ENCODE peak calls at places on chromosomes 12 and 14, in ten cellular contexts. T, R, L, D, M, P, E, W, Z and F are unnamed samples.

GRCh38 chr12:95590775-95591174 is 39.5 kb upstream of the USP44 start:
- DNase-seq in P (no peak), R (no peak), W (no peak), L (no peak), E (no peak), Z (no peak), T (no peak), M (no peak), D (no peak), F (no peak)

GRCh38 chr12:54039417-54040147 is 6.7 kb downstream of the HOXC5 start:
- DNase-seq in R (no peak), W (no peak), P (no peak), D (no peak), L (no peak), E (no peak), M (no peak), Z (no peak), T (no peak), F (no peak)

GRCh38 chr14:81400202-81400678 is at the start of gene STON2:
- DNase-seq in D (no peak), W (no peak), R (peak), M (no peak), Z (no peak), P (no peak), L (no peak), E (no peak), T (no peak), F (no peak)

GRCh38 chr14:86708846-86709339 is 1178.9 kb downstream of the FLRT2 start:
- DNase-seq in P (no peak), Z (no peak), T (no peak), E (no peak), D (no peak), M (peak), L (no peak), W (no peak), R (no peak), F (no peak)

GRCh38 chr14:34699873-34700621 is 14.3 kb downstream of the CFL2 start:
- DNase-seq in R (no peak), D (no peak), Z (no peak), W (no peak), L (no peak), P (no peak), M (peak), T (no peak), E (no peak), F (no peak)

GRCh38 chr12:95446511-95446910 is 27.4 kb upstream of the METAP2 start:
- DNase-seq in Z (no peak), W (no peak), R (peak), D (peak), T (peak), P (no peak), L (no peak), E (no peak), M (peak), F (peak)

GRCh38 chr12:118060301-118061010 is 523 bp downstream of the WSB2 start:
- DNase-seq in T (peak), W (peak), P (no peak), E (peak), D (peak), R (peak), M (no peak), L (no peak), Z (peak), F (peak)

GRCh38 chr12:82363990-82364389 is 5.7 kb downstream of the METTL25 start:
- DNase-seq in D (no peak), W (no peak), L (no peak), T (no peak), M (no peak), P (no peak), E (no peak), R (no peak), Z (no peak), F (no peak)

GRCh38 chr12:93571854-93572711 is at the start of gene SOCS2:
- DNase-seq in M (no peak), D (peak), E (no peak), T (peak), P (peak), R (peak), L (no peak), W (peak), Z (peak), F (peak)

GRCh38 chr12:107236824-107237467 is 143.6 kb upstream of the CRY1 start:
- DNase-seq in D (peak), T (no peak), P (no peak), R (no peak), L (no peak), M (no peak), E (no peak), Z (no peak), W (no peak), F (no peak)

GRCh38 chr12:3753549-3754284 is 808 bp upstream of the CRACR2A start:
- DNase-seq in P (no peak), E (no peak), Z (peak), W (peak), T (no peak), M (no peak), D (no peak), R (no peak), L (no peak), F (no peak)

GRCh38 chr12:53561590-53561953 is 54.3 kb upstream of the NPFF start:
- DNase-seq in E (no peak), P (no peak), Z (no peak), D (no peak), M (peak), T (no peak), L (no peak), R (no peak), W (no peak), F (no peak)

GRCh38 chr14:106875503-106875902 is 1349.1 kb downstream of the TMEM121 start:
- DNase-seq in M (no peak), W (peak), Z (no peak), T (peak), L (no peak), P (no peak), D (no peak), E (no peak), R (peak), F (peak)

GRCh38 chr14:49893309-49894213 is 679 bp downstream of the ARF6 start:
- DNase-seq in T (peak), E (peak), D (peak), W (peak), Z (peak), R (peak), M (no peak), L (no peak), P (peak), F (peak)

GRCh38 chr12:124321040-124321481 is 26.2 kb downstream of the RFLNA start:
- DNase-seq in T (peak), E (peak), M (peak), D (peak), L (peak), R (peak), Z (no peak), W (peak), P (peak), F (peak)

GRCh38 chr12:102702447-102703114 is 214.5 kb downstream of the PAH start:
- DNase-seq in P (peak), R (peak), T (peak), E (peak), W (no peak), M (peak), D (peak), Z (peak), L (no peak), F (peak)

GRCh38 chr12:106195638-106196037 is 52.2 kb downstream of the CKAP4 start:
- DNase-seq in T (peak), W (peak), E (no peak), P (no peak), R (peak), D (no peak), M (peak), Z (peak), L (no peak), F (no peak)

GRCh38 chr12:76020731-76021672 is 10.6 kb downstream of the PHLDA1 start:
- DNase-seq in P (no peak), R (peak), T (no peak), W (no peak), L (peak), E (no peak), Z (no peak), D (no peak), M (no peak), F (no peak)

GRCh38 chr12:85920324-85920947 is 46.3 kb downstream of the NTS start:
- DNase-seq in P (no peak), E (no peak), T (no peak), W (no peak), Z (no peak), L (no peak), M (peak), R (no peak), D (peak), F (no peak)

GRCh38 chr14:20690848-20691640 is 2.5 kb downstream of the ANG start:
- DNase-seq in T (peak), R (peak), Z (no peak), L (peak), M (peak), D (peak), W (no peak), E (no peak), P (peak), F (no peak)

GRCh38 chr12:51923506-51924365 is 16.4 kb downstream of the ACVRL1 start:
- DNase-seq in P (no peak), R (peak), W (peak), L (no peak), D (peak), T (peak), E (no peak), M (no peak), Z (peak), F (peak)

GRCh38 chr14:76456891-76457586 is 81.1 kb downstream of the ESRRB start:
- DNase-seq in L (no peak), E (no peak), W (no peak), R (no peak), T (no peak), D (no peak), M (no peak), P (no peak), Z (no peak), F (no peak)

GRCh38 chr12:69685810-69686209 is 13.3 kb downstream of the BEST3 start:
- DNase-seq in D (no peak), R (no peak), E (no peak), L (no peak), T (no peak), Z (no peak), M (no peak), W (no peak), P (no peak), F (no peak)

GRCh38 chr14:95652690-95653089 is 33.5 kb upstream of the TCL1B start:
- DNase-seq in T (no peak), D (no peak), P (no peak), R (no peak), L (no peak), Z (no peak), W (no peak), M (no peak), E (no peak), F (no peak)

GRCh38 chr14:104005489-104005888 is 63.2 kb upstream of the RD3L start:
- DNase-seq in D (no peak), M (no peak), Z (no peak), L (no peak), R (no peak), E (no peak), T (no peak), P (no peak), W (no peak), F (no peak)

GRCh38 chr12:27178723-27179398 is 65.2 kb upstream of the STK38L start:
- DNase-seq in E (no peak), Z (no peak), M (no peak), R (no peak), L (no peak), T (no peak), D (no peak), P (no peak), W (no peak), F (no peak)

GRCh38 chr12:109723311-109723791 is 9.7 kb downstream of the FAM222A start:
- DNase-seq in P (no peak), E (no peak), T (peak), M (no peak), D (no peak), Z (peak), L (no peak), W (no peak), R (peak), F (peak)

GRCh38 chr12:127559349-127560040 is 707.5 kb upstream of the TMEM132C start:
- DNase-seq in M (no peak), D (peak), T (peak), P (peak), Z (no peak), R (peak), L (peak), W (peak), E (no peak), F (no peak)

GRCh38 chr12:89429539-89429938 is 77.2 kb upstream of the DUSP6 start:
- DNase-seq in L (no peak), Z (no peak), E (no peak), T (no peak), W (no peak), D (no peak), R (no peak), P (no peak), M (no peak), F (no peak)

GRCh38 chr12:31887109-31887811 is 72.0 kb upstream of the RESF1 start:
- DNase-seq in P (no peak), M (no peak), E (no peak), L (no peak), D (no peak), R (no peak), W (no peak), T (no peak), Z (no peak), F (no peak)

GRCh38 chr12:109503611-109504010 is 26.2 kb downstream of the UBE3B start:
- DNase-seq in Z (no peak), T (no peak), W (no peak), M (no peak), E (no peak), D (no peak), R (no peak), P (no peak), L (no peak), F (no peak)

GRCh38 chr12:57603758-57604453 is 718 bp upstream of the DTX3 start:
- DNase-seq in P (no peak), D (peak), T (no peak), L (no peak), Z (peak), R (peak), W (no peak), M (no peak), E (no peak), F (peak)

GRCh38 chr14:68628605-68629310 is 164.1 kb downstream of the ZFP36L1 start:
- DNase-seq in E (no peak), T (peak), M (peak), W (no peak), D (peak), L (no peak), R (peak), P (no peak), Z (no peak), F (no peak)

GRCh38 chr12:55760663-55761062 is 17.7 kb downstream of the GDF11 start:
- DNase-seq in P (no peak), W (no peak), D (no peak), M (no peak), E (no peak), R (no peak), Z (no peak), L (no peak), T (no peak), F (no peak)

GRCh38 chr14:67673451-67673850 is 981 bp downstream of the VTI1B start:
- DNase-seq in L (no peak), Z (no peak), P (no peak), M (no peak), T (no peak), R (no peak), E (no peak), D (no peak), W (no peak), F (no peak)

GRCh38 chr12:128326419-128326818 is 59.4 kb downstream of the TMEM132C start:
- DNase-seq in E (no peak), W (no peak), T (no peak), Z (no peak), P (no peak), M (no peak), D (no peak), R (no peak), L (no peak), F (no peak)

GRCh38 chr14:93269341-93270068 is 62.4 kb downstream of the UBR7 start:
- DNase-seq in M (peak), D (peak), R (no peak), P (no peak), E (no peak), Z (no peak), T (no peak), L (no peak), W (no peak), F (no peak)

DNA sequence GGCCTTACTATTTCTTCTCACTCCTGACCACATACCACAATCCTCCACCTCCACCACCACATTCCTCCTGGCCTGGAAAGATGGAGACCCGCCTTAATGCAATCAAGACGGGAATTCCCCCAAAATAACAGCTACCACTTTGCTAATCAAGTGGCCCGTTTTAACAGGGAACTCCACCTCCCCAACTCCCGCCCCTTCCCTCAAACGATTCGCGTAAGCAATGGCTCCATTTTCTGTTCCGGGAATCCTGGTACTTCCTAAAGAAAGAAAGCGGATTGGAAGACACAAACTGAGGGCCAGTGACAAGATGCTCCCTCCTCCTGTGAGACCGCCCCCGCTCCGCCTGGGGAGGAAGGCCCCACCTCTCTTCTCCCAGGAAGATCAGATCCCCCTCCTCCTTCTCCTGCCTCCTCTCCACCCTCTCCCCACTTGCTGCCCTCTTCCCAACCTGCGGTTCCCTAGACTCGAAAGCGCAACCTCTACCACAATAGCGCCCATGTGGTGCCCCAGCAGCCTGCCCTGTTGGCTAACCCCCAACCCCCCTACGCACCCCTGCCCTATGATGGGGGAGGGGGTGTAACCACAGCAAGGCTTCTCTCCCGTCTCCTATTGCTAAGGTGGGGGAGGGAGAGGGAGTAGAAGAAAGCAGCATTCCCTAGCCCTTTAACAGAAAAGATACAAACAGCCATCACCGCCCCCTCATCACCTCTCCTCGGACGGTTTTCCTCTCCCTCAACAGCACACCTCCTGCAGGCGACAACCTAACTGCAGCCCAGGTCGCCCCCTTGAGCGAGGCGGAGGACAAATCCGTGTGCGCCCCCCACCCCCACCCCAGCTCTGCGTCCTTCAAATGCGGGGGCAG is 777 bp downstream of the ARF3 start:
- DNase-seq in L (peak), E (no peak), W (peak), P (no peak), Z (peak), T (peak), M (peak), D (peak), R (peak), F (peak)
- TF ChIP-seq POLR2AphosphoS5 in L (no peak), E (no peak), W (peak), P (no peak), Z (peak), T (peak), M (no peak), D (peak), R (peak), F (peak)

GRCh38 chr14:55579724-55580400 is at the start of gene KTN1:
- DNase-seq in L (no peak), P (peak), Z (peak), E (peak), D (peak), W (peak), T (peak), M (peak), R (peak), F (peak)
- TF ChIP-seq POLR2AphosphoS5 in L (peak), P (no peak), Z (no peak), E (no peak), D (peak), W (peak), T (peak), M (peak), R (peak), F (no peak)

GRCh38 chr12:50246873-50247612 is 36.3 kb downstream of the LIMA1 start:
- DNase-seq in M (peak), W (no peak), R (peak), P (no peak), E (no peak), T (peak), Z (peak), L (peak), D (no peak), F (no peak)
- TF ChIP-seq POLR2AphosphoS5 in M (no peak), W (no peak), R (peak), P (no peak), E (no peak), T (peak), Z (peak), L (no peak), D (no peak), F (peak)

GRCh38 chr12:62683724-62684501 is 217.3 kb downstream of the MON2 start:
- DNase-seq in L (no peak), Z (peak), R (peak), M (no peak), D (peak), T (no peak), E (no peak), P (no peak), W (no peak), F (no peak)

GRCh38 chr12:62689042-62689839 is 222.6 kb downstream of the MON2 start:
- DNase-seq in W (no peak), D (no peak), E (no peak), L (no peak), T (no peak), M (no peak), Z (no peak), R (no peak), P (no peak), F (no peak)

GRCh38 chr12:62686938-62687337 is 220.3 kb downstream of the MON2 start:
- DNase-seq in D (no peak), R (no peak), T (no peak), W (no peak), E (no peak), M (no peak), P (no peak), Z (no peak), L (no peak), F (no peak)

GRCh38 chr12:62681306-62681705 is 214.7 kb downstream of the MON2 start:
- DNase-seq in E (no peak), W (no peak), Z (no peak), P (no peak), T (no peak), D (no peak), R (no peak), L (no peak), M (no peak), F (no peak)

DNA sequence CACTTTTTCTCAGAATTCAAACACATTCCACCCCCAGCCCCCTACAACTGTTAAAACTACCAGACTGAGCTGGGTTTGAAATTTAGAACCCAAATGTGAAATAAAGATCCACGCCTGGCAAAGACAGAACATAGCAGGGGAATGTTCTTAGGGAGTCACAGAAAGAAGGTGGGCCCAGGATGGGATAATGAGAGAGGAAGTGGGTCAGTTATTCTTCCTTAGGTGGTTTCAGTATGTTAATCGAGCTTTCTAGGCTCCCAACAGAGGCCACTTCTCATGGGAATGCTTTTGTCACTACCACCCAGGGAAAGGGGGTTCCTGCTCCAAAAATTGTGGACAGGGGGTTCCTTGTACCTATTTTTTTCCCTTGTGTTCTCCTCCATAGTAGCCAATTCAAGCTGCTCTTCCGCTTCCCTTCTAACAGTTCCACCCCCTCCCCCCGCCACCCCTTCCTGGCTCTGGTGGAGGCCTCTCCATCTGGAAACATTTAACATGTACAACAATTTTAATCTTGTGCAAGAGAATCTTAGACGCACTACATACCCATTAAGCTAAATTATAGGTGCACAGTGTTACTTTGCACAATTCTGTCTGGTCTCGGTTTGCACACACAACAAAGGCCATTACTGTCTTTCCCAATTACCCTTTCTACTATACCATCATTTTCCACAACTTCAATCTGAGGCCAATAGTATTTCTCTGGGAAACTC is 218.1 kb downstream of the MON2 start:
- DNase-seq in W (no peak), T (no peak), L (no peak), R (peak), Z (peak), D (peak), E (no peak), M (no peak), P (no peak), F (no peak)
- TF ChIP-seq POLR2AphosphoS5 in W (no peak), T (no peak), L (no peak), R (no peak), Z (peak), D (no peak), E (no peak), M (no peak), P (no peak), F (no peak)

GRCh38 chr12:47733142-47733541 is 7.9 kb upstream of the ENDOU start:
- DNase-seq in W (no peak), L (no peak), M (no peak), D (no peak), P (no peak), R (no peak), T (no peak), E (no peak), Z (no peak), F (no peak)
- TF ChIP-seq POLR2AphosphoS5 in W (no peak), L (no peak), M (no peak), D (no peak), P (no peak), R (no peak), T (no peak), E (no peak), Z (no peak), F (no peak)

GRCh38 chr14:91376547-91377477 is 40.8 kb downstream of the CCDC88C start:
- DNase-seq in D (no peak), M (no peak), R (no peak), E (no peak), W (no peak), P (no peak), T (no peak), L (no peak), Z (no peak), F (no peak)
- TF ChIP-seq POLR2AphosphoS5 in D (no peak), M (no peak), R (no peak), E (no peak), W (no peak), P (no peak), T (no peak), L (no peak), Z (no peak), F (no peak)